ENCODE peak calls at places on chromosomes 1 and 21, in seven cellular contexts. X is brain microvascular endothelial cell, M is esophagus muscularis mucosa, T is upper lobe of left lung, V is astrocyte of the spinal cord, G is PC-3, E is AG10803. D is an unnamed sample.

GRCh38 chr1:3776231-3777030 is 3.9 kb downstream of the SMIM1 start:
- DNase-seq in E (no peak), M (no peak), V (no peak), X (no peak), T (peak; percentile 41), G (no peak), D (no peak)

GRCh38 chr21:37792046-37792445 is 124.2 kb downstream of the KCNJ6 start:
- DNase-seq in M (no peak), V (peak; percentile 26), X (peak; percentile 20), G (no peak), T (no peak), E (peak; percentile 42), D (no peak)

GRCh38 chr1:201582977-201583376 is 44.0 kb downstream of the NAV1 start:
- DNase-seq in E (no peak), V (no peak), X (no peak), G (no peak), T (no peak), M (no peak), D (no peak)

GRCh38 chr1:115186871-115187270 is 97.6 kb upstream of the TSPAN2 start:
- DNase-seq in G (no peak), T (no peak), X (no peak), M (peak; percentile 75), E (no peak), V (no peak), D (no peak)

GRCh38 chr1:68191717-68192116 is 40.6 kb downstream of the WLS start:
- DNase-seq in T (no peak), V (no peak), G (no peak), M (no peak), X (no peak), E (no peak), D (no peak)

GRCh38 chr1:38831753-38832734 is 27.5 kb downstream of the RRAGC start:
- DNase-seq in E (peak; percentile 28), M (no peak), T (no peak), X (no peak), V (no peak), G (no peak), D (no peak)

GRCh38 chr1:213676741-213677140 is 311.0 kb upstream of the PROX1 start:
- DNase-seq in V (no peak), G (no peak), T (no peak), E (no peak), M (peak; percentile 74), X (no peak), D (no peak)

GRCh38 chr1:185860316-185860715 is 126.1 kb downstream of the HMCN1 start:
- DNase-seq in X (peak; percentile 62), E (no peak), M (no peak), T (no peak), G (no peak), V (peak; percentile 73), D (no peak)

GRCh38 chr1:8113257-8114220 is 87.4 kb upstream of the ERRFI1 start:
- DNase-seq in M (no peak), T (no peak), E (no peak), X (no peak), V (no peak), G (no peak), D (peak; percentile 7)

GRCh38 chr1:155396874-155397476 is 76.3 kb downstream of the RUSC1 start:
- DNase-seq in X (no peak), M (no peak), G (no peak), V (no peak), T (peak; percentile 91), E (no peak), D (no peak)

GRCh38 chr1:231695439-231696255 is 69.1 kb downstream of the DISC1 start:
- DNase-seq in T (no peak), X (no peak), G (no peak), V (peak; percentile 19), E (peak; percentile 59), M (no peak), D (no peak)

GRCh38 chr1:182507685-182508084 is 57.7 kb downstream of the RGSL1 start:
- DNase-seq in X (no peak), V (no peak), M (no peak), T (peak; percentile 74), E (no peak), G (no peak), D (no peak)

GRCh38 chr1:1272341-1273151 is 1.1 kb downstream of the UBE2J2 start:
- DNase-seq in T (peak; percentile 82), X (no peak), G (peak; percentile 97), V (no peak), M (no peak), E (no peak), D (peak; percentile 36)

GRCh38 chr1:51569284-51570062 is 47.4 kb upstream of the OSBPL9 start:
- DNase-seq in G (peak; percentile 98), E (peak; percentile 58), V (peak; percentile 77), T (peak; percentile 72), M (no peak), X (peak; percentile 77), D (peak; percentile 68)
- TF ChIP-seq CTCF in G (peak; percentile 63), E (peak; percentile 33), V (no peak), T (no peak), M (no peak), X (no peak), D (no peak)

GRCh38 chr1:106360252-106360651 is 696.2 kb upstream of the PRMT6 start:
- DNase-seq in X (no peak), M (no peak), V (no peak), E (no peak), G (peak; percentile 15), T (no peak), D (no peak)
- TF ChIP-seq CTCF in X (no peak), M (no peak), V (peak; percentile 17), E (peak; percentile 5), G (peak; percentile 51), T (no peak), D (no peak)

DNA sequence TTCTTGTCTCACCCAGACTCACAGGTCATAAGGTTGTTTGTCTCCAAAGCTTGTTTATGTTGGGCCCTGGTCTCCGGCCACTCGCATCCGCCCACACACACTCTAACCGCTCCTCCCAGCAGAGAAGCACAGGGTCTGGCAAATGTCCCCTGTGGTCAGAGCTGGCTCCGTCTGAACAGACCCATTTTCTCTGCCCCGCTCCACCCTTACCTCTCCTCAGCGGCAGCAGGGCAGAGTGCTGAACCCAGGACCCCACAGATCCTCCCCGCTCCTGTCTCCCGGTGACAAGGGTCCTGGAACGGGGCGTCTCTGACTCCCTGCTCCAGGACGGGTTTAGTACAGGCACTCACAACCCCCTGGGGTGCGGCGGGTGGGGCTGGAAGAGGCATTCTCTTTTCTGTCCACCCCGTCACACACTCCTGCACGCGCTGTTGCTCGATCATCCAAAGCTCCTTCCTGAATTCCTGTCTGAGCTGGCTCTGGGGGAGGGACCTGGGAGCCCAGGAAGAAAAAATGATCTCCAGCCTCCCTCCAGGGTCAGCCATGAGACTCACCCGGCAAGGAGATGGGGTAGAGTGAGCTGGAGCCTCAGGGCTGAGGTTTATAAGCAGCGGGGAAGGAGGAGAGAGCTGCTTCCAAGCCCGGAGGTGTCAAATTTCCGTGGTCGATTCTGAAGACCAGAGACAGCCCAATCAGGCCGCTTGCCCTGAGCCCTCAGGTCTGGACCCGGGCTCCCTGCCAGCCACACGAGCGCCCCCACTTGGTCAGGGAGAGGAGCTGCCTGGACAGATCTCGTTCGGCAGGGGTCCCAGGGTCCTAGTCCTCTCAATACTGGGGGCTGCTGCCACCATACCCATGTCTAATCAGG is at the start of gene S100A13:
- DNase-seq in E (peak; percentile 93), G (peak; percentile 97), M (peak; percentile 95), X (peak; percentile 94), T (peak; percentile 89), V (peak; percentile 96), D (peak; percentile 44)
- TF ChIP-seq CTCF in E (peak; percentile 61), G (peak; percentile 95), M (peak; percentile 33), X (peak; percentile 92), T (peak; percentile 61), V (peak; percentile 79), D (peak; percentile 58)

DNA sequence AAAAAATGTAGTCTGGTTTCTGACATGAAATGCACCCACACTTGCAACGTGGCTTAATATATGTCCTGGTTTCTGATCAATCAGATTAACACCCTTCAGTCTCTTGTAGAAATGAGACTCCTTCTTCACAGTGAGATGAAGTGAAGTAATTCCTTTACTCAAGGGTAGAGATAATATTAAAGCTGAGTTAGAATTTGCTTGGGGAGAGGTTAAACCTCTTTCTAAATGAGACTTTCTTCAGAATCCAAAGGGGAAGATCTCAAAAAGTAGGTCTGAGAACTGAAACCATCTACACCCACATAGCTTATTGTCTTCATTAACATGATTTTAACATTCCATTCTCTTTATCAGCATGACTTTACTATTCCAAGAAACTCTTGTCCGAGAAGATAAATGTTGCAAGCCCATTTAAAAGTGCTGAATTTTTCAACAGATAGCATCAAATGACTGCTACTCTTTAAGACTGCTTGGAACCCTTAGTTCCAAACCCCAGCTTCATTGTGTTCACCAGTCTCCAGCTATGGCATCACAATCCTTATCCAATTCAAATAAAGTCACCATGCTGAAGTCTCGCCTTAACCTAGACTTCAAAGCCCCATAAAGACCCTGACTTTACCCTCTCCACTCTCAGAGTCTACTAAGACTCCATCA is 19.3 kb upstream of the TRAF3IP3 start:
- DNase-seq in M (no peak), X (no peak), V (no peak), G (no peak), T (no peak), E (no peak), D (no peak)
- TF ChIP-seq CTCF in M (no peak), X (no peak), V (no peak), G (no peak), T (no peak), E (no peak), D (no peak)

GRCh38 chr1:17721444-17721843 is 33.7 kb upstream of the ACTL8 start:
- DNase-seq in E (no peak), M (no peak), X (no peak), V (no peak), G (no peak), T (no peak), D (no peak)

GRCh38 chr1:17713993-17714392 is 41.1 kb upstream of the ACTL8 start:
- DNase-seq in E (no peak), G (no peak), T (no peak), X (no peak), V (no peak), M (no peak), D (no peak)

GRCh38 chr1:17718136-17718535 is 37.0 kb upstream of the ACTL8 start:
- DNase-seq in G (no peak), X (no peak), M (no peak), V (no peak), T (no peak), E (no peak), D (no peak)

GRCh38 chr1:17719874-17720273 is 35.3 kb upstream of the ACTL8 start:
- DNase-seq in X (peak; percentile 16), G (no peak), V (peak; percentile 25), T (no peak), E (peak; percentile 35), M (no peak), D (no peak)

DNA sequence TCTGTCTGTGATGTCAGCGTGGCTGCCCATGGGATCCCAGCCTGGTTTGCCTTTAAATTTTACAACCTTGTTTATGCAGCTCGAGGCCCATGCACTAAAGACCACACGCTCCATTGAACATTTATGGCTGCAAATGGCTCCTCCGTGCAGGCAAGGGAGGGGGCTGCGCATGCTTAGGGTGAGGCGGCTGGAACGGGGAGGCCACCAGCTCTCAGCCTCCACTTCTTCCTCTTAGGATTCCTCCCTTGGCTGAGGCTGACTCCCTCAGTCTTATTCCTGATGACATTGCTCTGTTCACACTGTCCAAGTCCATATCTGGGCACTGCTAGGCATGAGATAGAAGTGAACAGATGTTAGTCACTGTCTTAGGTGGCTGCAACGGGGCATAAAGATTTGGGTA is 37.5 kb upstream of the ACTL8 start:
- DNase-seq in E (no peak), V (no peak), M (no peak), G (no peak), X (no peak), T (no peak), D (no peak)
- TF ChIP-seq CTCF in E (no peak), V (no peak), M (no peak), G (no peak), X (no peak), T (no peak), D (no peak)